ENCODE peak calls at places on chromosomes 1 and 21, in eight cellular contexts. P, J, U, R, G, D, A and B are unnamed samples.

GRCh38 chr1:2856076-2856390 is 54.5 kb upstream of the TTC34 start:
- DNase-seq in P (no peak), J (no peak), U (no peak), R (no peak), G (no peak), D (no peak), A (no peak), B (no peak)

GRCh38 chr1:41735587-41736290 is 183.0 kb downstream of the HIVEP3 start:
- DNase-seq in P (no peak), J (no peak), U (no peak), R (no peak), G (peak; percentile 32), D (no peak), A (peak; percentile 28), B (no peak)

GRCh38 chr1:242736569-242736968 is 212.1 kb upstream of the PLD5 start:
- DNase-seq in P (no peak), J (no peak), U (no peak), R (no peak), G (no peak), D (no peak), A (no peak), B (no peak)

GRCh38 chr1:33359931-33360330 is 39.0 kb upstream of the A3GALT2 start:
- DNase-seq in P (no peak), J (no peak), U (no peak), R (no peak), G (no peak), D (no peak), A (no peak), B (no peak)

GRCh38 chr1:57278558-57278957 is 145.3 kb downstream of the DAB1 start:
- DNase-seq in P (no peak), J (no peak), U (no peak), R (no peak), G (no peak), D (no peak), A (no peak), B (no peak)

GRCh38 chr1:167455786-167456446 is 62.4 kb downstream of the CD247 start:
- DNase-seq in P (peak; percentile 24), J (no peak), U (no peak), R (no peak), G (peak; percentile 31), D (no peak), A (peak; percentile 4), B (no peak)

GRCh38 chr21:35840197-35840799 is 220.0 kb downstream of the SETD4 start:
- DNase-seq in P (peak; percentile 86), J (peak; percentile 55), U (no peak), R (no peak), G (peak; percentile 79), D (peak; percentile 66), A (peak; percentile 55), B (peak; percentile 63)

GRCh38 chr1:110136911-110137310 is 13.4 kb upstream of the SLC6A17 start:
- DNase-seq in P (no peak), J (no peak), U (no peak), R (no peak), G (no peak), D (peak; percentile 95), A (peak; percentile 60), B (peak; percentile 34)

GRCh38 chr1:17308593-17308992 is 596 bp downstream of the PADI4 start:
- DNase-seq in P (no peak), J (no peak), U (no peak), R (no peak), G (no peak), D (no peak), A (no peak), B (no peak)

GRCh38 chr1:94688646-94689045 is 131.5 kb upstream of the SLC44A3 start:
- DNase-seq in P (no peak), J (no peak), U (no peak), R (no peak), G (no peak), D (peak; percentile 56), A (no peak), B (no peak)

GRCh38 chr21:36260030-36260787 is 59.8 kb upstream of the MORC3 start:
- DNase-seq in P (peak; percentile 74), J (peak; percentile 44), U (no peak), R (no peak), G (peak; percentile 38), D (peak; percentile 27), A (peak; percentile 73), B (peak; percentile 71)

GRCh38 chr1:42322577-42322976 is 12.5 kb downstream of the FOXJ3 start:
- DNase-seq in P (peak; percentile 72), J (no peak), U (no peak), R (no peak), G (no peak), D (no peak), A (no peak), B (no peak)

GRCh38 chr1:12464627-12465056 is 153.4 kb downstream of the DHRS3 start:
- DNase-seq in P (peak; percentile 84), J (no peak), U (no peak), R (no peak), G (peak; percentile 80), D (no peak), A (no peak), B (no peak)

GRCh38 chr1:168155910-168156309 is 19.2 kb upstream of the GPR161 start:
- DNase-seq in P (no peak), J (no peak), U (no peak), R (no peak), G (no peak), D (no peak), A (no peak), B (no peak)

GRCh38 chr21:44304846-44305245 is 5.0 kb downstream of the PFKL start:
- DNase-seq in P (peak; percentile 54), J (peak; percentile 39), U (no peak), R (no peak), G (no peak), D (no peak), A (peak; percentile 56), B (no peak)

GRCh38 chr1:197356723-197357533 is 88.9 kb downstream of the CRB1 start:
- DNase-seq in P (peak; percentile 68), J (no peak), U (no peak), R (no peak), G (no peak), D (peak; percentile 12), A (peak; percentile 45), B (peak; percentile 19)

GRCh38 chr1:146039844-146040194 is 18.3 kb upstream of the HJV start:
- DNase-seq in P (no peak), J (no peak), U (no peak), R (no peak), G (no peak), D (peak; percentile 48), A (peak; percentile 37), B (no peak)

GRCh38 chr1:20732588-20733360 is at the start of gene SH2D5:
- DNase-seq in P (peak; percentile 98), J (peak; percentile 59), U (no peak), R (no peak), G (peak; percentile 89), D (peak; percentile 34), A (peak; percentile 27), B (peak; percentile 40)

GRCh38 chr1:19381261-19381660 is 69.1 kb downstream of the SLC66A1 start:
- DNase-seq in P (no peak), J (no peak), U (no peak), R (no peak), G (no peak), D (no peak), A (peak; percentile 45), B (no peak)

GRCh38 chr1:236734141-236734765 is 48.0 kb downstream of the ACTN2 start:
- DNase-seq in P (no peak), J (no peak), U (no peak), R (no peak), G (no peak), D (no peak), A (no peak), B (no peak)

GRCh38 chr1:153357076-153357852 is 390 bp upstream of the S100A9 start:
- DNase-seq in P (no peak), J (no peak), U (no peak), R (peak; percentile 94), G (peak; percentile 60), D (no peak), A (no peak), B (no peak)

GRCh38 chr1:62438163-62438562 is 1.3 kb downstream of the USP1 start:
- DNase-seq in P (peak; percentile 38), J (no peak), U (no peak), R (no peak), G (no peak), D (peak; percentile 15), A (no peak), B (peak; percentile 2)

GRCh38 chr21:28633803-28634572 is 358.7 kb downstream of the LTN1 start:
- DNase-seq in P (peak; percentile 96), J (no peak), U (no peak), R (peak; percentile 74), G (peak; percentile 45), D (no peak), A (no peak), B (no peak)